ENCODE peak calls at places on chromosome 20, in five cellular contexts. X is GM19239; Y is foreskin fibroblast; B is activated CD4-positive, alpha-beta T cell treated with anti-CD3 and anti-CD28 coated beads, Interleukin-2, amount 50 U/mL, for 1 hour; O is GOT3. I is an unnamed sample.

GRCh38 chr20:53934421-53935352 is 135.7 kb downstream of the BCAS1 start:
- DNase-seq in X (no peak), Y (peak), B (no peak), O (no peak), I (no peak)

GRCh38 chr20:22368235-22368634 is 216.1 kb downstream of the FOXA2 start:
- DNase-seq in X (no peak), Y (no peak), B (no peak), O (no peak), I (no peak)

GRCh38 chr20:50680106-50680960 is 11.0 kb downstream of the RIPOR3 start:
- DNase-seq in X (no peak), Y (peak), B (no peak), O (no peak), I (no peak)

GRCh38 chr20:57287901-57288300 is 21.5 kb upstream of the BMP7 start:
- DNase-seq in X (no peak), Y (no peak), B (no peak), O (no peak), I (no peak)

GRCh38 chr20:46809961-46810360 is 84.7 kb upstream of the EYA2 start:
- DNase-seq in X (no peak), Y (no peak), B (no peak), O (no peak), I (no peak)

GRCh38 chr20:2026004-2026403 is 32.1 kb upstream of the PDYN start:
- DNase-seq in X (no peak), Y (no peak), B (no peak), O (no peak), I (no peak)

GRCh38 chr20:46642265-46642942 is 8.9 kb downstream of the SLC13A3 start:
- DNase-seq in X (no peak), Y (no peak), B (no peak), O (no peak), I (no peak)

GRCh38 chr20:34271961-34272360 is 30.7 kb downstream of the ASIP start:
- DNase-seq in X (no peak), Y (peak), B (no peak), O (peak), I (no peak)

GRCh38 chr20:53070714-53071392 is 98.7 kb downstream of the TSHZ2 start:
- DNase-seq in X (no peak), Y (no peak), B (no peak), O (no peak), I (no peak)

GRCh38 chr20:59356662-59357061 is 56.3 kb downstream of the EDN3 start:
- DNase-seq in X (no peak), Y (no peak), B (no peak), O (no peak), I (no peak)

GRCh38 chr20:1415667-1416468 is 23.0 kb upstream of the FKBP1A start:
- DNase-seq in X (no peak), Y (peak), B (no peak), O (peak), I (no peak)

GRCh38 chr20:50120935-50121693 is 8.2 kb upstream of the UBE2V1 start:
- DNase-seq in X (no peak), Y (peak), B (peak), O (no peak), I (peak)

GRCh38 chr20:33859157-33859695 is 48.1 kb downstream of the CHMP4B start:
- DNase-seq in X (peak), Y (peak), B (peak), O (no peak), I (peak)

GRCh38 chr20:15834857-15835256 is 738.4 kb downstream of the KIF16B start:
- DNase-seq in X (no peak), Y (no peak), B (no peak), O (no peak), I (no peak)

GRCh38 chr20:52179331-52180166 is 12.0 kb downstream of the ZFP64 start:
- DNase-seq in X (peak), Y (no peak), B (no peak), O (no peak), I (no peak)

GRCh38 chr20:3794701-3795420 is 1.2 kb upstream of the CDC25B start:
- DNase-seq in X (no peak), Y (no peak), B (no peak), O (no peak), I (no peak)

GRCh38 chr20:38343798-38344701 is 2.2 kb upstream of the LBP start:
- DNase-seq in X (no peak), Y (no peak), B (no peak), O (no peak), I (no peak)

GRCh38 chr20:63116412-63117106 is 99.4 kb downstream of the YTHDF1 start:
- DNase-seq in X (no peak), Y (peak), B (no peak), O (no peak), I (no peak)

GRCh38 chr20:17859616-17860232 is 108.9 kb downstream of the SNX5 start:
- DNase-seq in X (no peak), Y (no peak), B (no peak), O (no peak), I (no peak)

GRCh38 chr20:10314198-10314597 is 95.6 kb downstream of the SNAP25 start:
- DNase-seq in X (no peak), Y (peak), B (no peak), O (no peak), I (no peak)

GRCh38 chr20:48788486-48789072 is 39.2 kb downstream of the PREX1 start:
- DNase-seq in X (peak), Y (no peak), B (no peak), O (no peak), I (no peak)

GRCh38 chr20:48455606-48456360 is 372.0 kb downstream of the PREX1 start:
- DNase-seq in X (no peak), Y (no peak), B (no peak), O (no peak), I (no peak)

GRCh38 chr20:20820780-20821495 is 108.5 kb upstream of the RALGAPA2 start:
- DNase-seq in X (no peak), Y (peak), B (no peak), O (no peak), I (no peak)

GRCh38 chr20:44471481-44471882 is 4.2 kb upstream of the TTPAL start:
- DNase-seq in X (no peak), Y (peak), B (no peak), O (no peak), I (no peak)

GRCh38 chr20:46350201-46350985 is 42.1 kb upstream of the CDH22 start:
- DNase-seq in X (peak), Y (peak), B (no peak), O (no peak), I (no peak)

GRCh38 chr20:22729180-22729579 is 144.8 kb upstream of the FOXA2 start:
- DNase-seq in X (no peak), Y (no peak), B (no peak), O (no peak), I (no peak)

GRCh38 chr20:21101453-21102251 is 4.5 kb downstream of the LINC00237 start:
- DNase-seq in X (no peak), Y (peak), B (no peak), O (no peak), I (no peak)

GRCh38 chr20:39874049-39874893 is 814.8 kb downstream of the MAFB start:
- DNase-seq in X (peak), Y (peak), B (peak), O (peak), I (no peak)

GRCh38 chr20:41889871-41890224 is 271.7 kb upstream of the CHD6 start:
- DNase-seq in X (no peak), Y (no peak), B (no peak), O (no peak), I (no peak)

GRCh38 chr20:44092551-44093248 is 94.3 kb downstream of the JPH2 start:
- DNase-seq in X (no peak), Y (peak), B (peak), O (no peak), I (peak)

GRCh38 chr20:63577317-63577894 is 3.4 kb upstream of the HELZ2 start:
- DNase-seq in X (no peak), Y (no peak), B (no peak), O (no peak), I (no peak)

GRCh38 chr20:61659652-61660346 is 405.9 kb downstream of the TAF4 start:
- DNase-seq in X (no peak), Y (no peak), B (no peak), O (no peak), I (no peak)

GRCh38 chr20:24583169-24583792 is 113.9 kb downstream of the SYNDIG1 start:
- DNase-seq in X (no peak), Y (no peak), B (no peak), O (no peak), I (no peak)

GRCh38 chr20:63802469-63803240 is 28.4 kb downstream of the ZBTB46 start:
- DNase-seq in X (no peak), Y (no peak), B (no peak), O (no peak), I (no peak)

GRCh38 chr20:6212903-6213302 is 90.1 kb upstream of the FERMT1 start:
- DNase-seq in X (no peak), Y (no peak), B (no peak), O (no peak), I (no peak)

GRCh38 chr20:825710-826421 is 7.6 kb upstream of the FAM110A start:
- DNase-seq in X (no peak), Y (no peak), B (no peak), O (no peak), I (no peak)

GRCh38 chr20:47167846-47168245 is 188.7 kb downstream of the ZMYND8 start:
- DNase-seq in X (no peak), Y (no peak), B (no peak), O (no peak), I (no peak)